ENCODE peak calls at places on chromosomes 13 and 19, in five cellular contexts. One of them, this sample, is unnamed.

GRCh38 chr19:39183100-39183499 is 13.7 kb upstream of the NCCRP1 start:
- DNase-seq in cardiac muscle cell: no peak
- DNase-seq in GM12891: no peak
- DNase-seq in astrocyte of the hippocampus: no peak
- DNase-seq in GDM1: no peak
- DNase-seq in this sample: no peak

GRCh38 chr19:40908981-40909380 is 26.9 kb upstream of the CYP2A7 start:
- DNase-seq in astrocyte of the hippocampus: no peak
- DNase-seq in GM12891: no peak
- DNase-seq in cardiac muscle cell: peak
- DNase-seq in GDM1: no peak
- DNase-seq in this sample: peak

GRCh38 chr19:4556574-4557185 is 2.8 kb downstream of the SEMA6B start:
- DNase-seq in GM12891: no peak
- DNase-seq in GDM1: no peak
- DNase-seq in cardiac muscle cell: peak
- DNase-seq in astrocyte of the hippocampus: no peak
- DNase-seq in this sample: peak

GRCh38 chr19:38060346-38060745 is 153.3 kb downstream of the SIPA1L3 start:
- DNase-seq in GM12891: no peak
- DNase-seq in GDM1: no peak
- DNase-seq in cardiac muscle cell: no peak
- DNase-seq in astrocyte of the hippocampus: no peak
- DNase-seq in this sample: no peak

GRCh38 chr19:403221-404036 is 5.5 kb downstream of the C2CD4C start:
- DNase-seq in astrocyte of the hippocampus: no peak
- DNase-seq in cardiac muscle cell: no peak
- DNase-seq in GM12891: no peak
- DNase-seq in GDM1: no peak
- DNase-seq in this sample: no peak

GRCh38 chr19:19514881-19515763 is at the start of gene TSSK6:
- DNase-seq in GDM1: no peak
- DNase-seq in GM12891: no peak
- DNase-seq in cardiac muscle cell: no peak
- DNase-seq in astrocyte of the hippocampus: no peak
- DNase-seq in this sample: no peak

GRCh38 chr13:26977541-26977940 is 194.1 kb downstream of the USP12 start:
- DNase-seq in cardiac muscle cell: no peak
- DNase-seq in GDM1: no peak
- DNase-seq in astrocyte of the hippocampus: peak
- DNase-seq in GM12891: no peak
- DNase-seq in this sample: peak

GRCh38 chr13:42894765-42895181 is 97.3 kb downstream of the EPSTI1 start:
- DNase-seq in astrocyte of the hippocampus: peak
- DNase-seq in GM12891: no peak
- DNase-seq in GDM1: no peak
- DNase-seq in cardiac muscle cell: no peak
- DNase-seq in this sample: no peak

GRCh38 chr19:47595937-47596336 is 13.0 kb upstream of the BICRA start:
- DNase-seq in GM12891: no peak
- DNase-seq in GDM1: peak
- DNase-seq in astrocyte of the hippocampus: no peak
- DNase-seq in cardiac muscle cell: no peak
- DNase-seq in this sample: peak

GRCh38 chr19:38932425-38933179 is 1.9 kb downstream of the MRPS12 start:
- DNase-seq in astrocyte of the hippocampus: peak
- DNase-seq in cardiac muscle cell: peak
- DNase-seq in GM12891: no peak
- DNase-seq in GDM1: peak
- DNase-seq in this sample: peak

GRCh38 chr19:53365134-53365898 is at the start of gene ZNF525:
- DNase-seq in cardiac muscle cell: peak
- DNase-seq in GM12891: peak
- DNase-seq in GDM1: peak
- DNase-seq in astrocyte of the hippocampus: peak
- DNase-seq in this sample: peak

GRCh38 chr19:2636897-2637683 is 65.4 kb downstream of the GNG7 start:
- DNase-seq in cardiac muscle cell: peak
- DNase-seq in astrocyte of the hippocampus: peak
- DNase-seq in GDM1: peak
- DNase-seq in GM12891: peak
- DNase-seq in this sample: peak

GRCh38 chr13:97125051-97125809 is 96.9 kb upstream of the MBNL2 start:
- DNase-seq in cardiac muscle cell: peak
- DNase-seq in GM12891: no peak
- DNase-seq in GDM1: no peak
- DNase-seq in astrocyte of the hippocampus: peak
- DNase-seq in this sample: peak

GRCh38 chr13:33372251-33372919 is 86.8 kb upstream of the STARD13 start:
- DNase-seq in GM12891: no peak
- DNase-seq in astrocyte of the hippocampus: no peak
- DNase-seq in cardiac muscle cell: no peak
- DNase-seq in GDM1: no peak
- DNase-seq in this sample: no peak